ENCODE peak calls at places on chromosomes 4 and X, in ten cellular contexts. C is colonic mucosa, Y is left lung, O is AG10803, X is stomach, H is body of pancreas, S is BJ, I is fibroblast of the aortic adventitia, P is endothelial cell, U is PC-9. J is an unnamed sample.

GRCh38 chr4:126583509-126583908 is 1049.2 kb upstream of the INTU start:
- DNase-seq in X (no peak), I (peak; percentile 11), Y (no peak), P (peak; percentile 47), O (peak; percentile 29), C (no peak), U (no peak), H (no peak), S (no peak), J (peak; percentile 3)

GRCh38 chr4:3470244-3471097 is 7.4 kb downstream of the DOK7 start:
- DNase-seq in S (no peak), U (peak; percentile 47), P (no peak), H (peak; percentile 79), O (no peak), X (peak; percentile 74), I (no peak), C (peak; percentile 69), Y (no peak), J (no peak)

GRCh38 chr4:3364634-3365314 is 72.0 kb downstream of the RGS12 start:
- DNase-seq in H (no peak), S (no peak), U (no peak), Y (no peak), P (no peak), C (no peak), O (no peak), I (no peak), X (no peak), J (no peak)

GRCh38 chrX:20056704-20057103 is 60.0 kb downstream of the MAP7D2 start:
- DNase-seq in H (no peak), S (no peak), U (no peak), O (no peak), X (no peak), Y (no peak), I (no peak), P (no peak), C (no peak), J (no peak)

GRCh38 chr4:77922158-77923094 is 59.8 kb downstream of the MRPL1 start:
- DNase-seq in C (no peak), O (peak; percentile 41), U (no peak), S (no peak), X (no peak), H (no peak), I (peak; percentile 74), P (no peak), Y (no peak), J (peak; percentile 33)

GRCh38 chr4:89416968-89417367 is 109.4 kb upstream of the GPRIN3 start:
- DNase-seq in H (no peak), Y (no peak), S (no peak), P (no peak), O (no peak), C (no peak), X (no peak), I (no peak), U (no peak), J (no peak)

GRCh38 chrX:86014421-86014820 is 32.9 kb downstream of the CHM start:
- DNase-seq in S (no peak), X (no peak), O (no peak), U (no peak), C (peak; percentile 19), H (no peak), I (no peak), Y (no peak), P (no peak), J (no peak)

GRCh38 chr4:110878413-110878812 is 255.5 kb upstream of the PITX2 start:
- DNase-seq in C (no peak), P (no peak), S (no peak), Y (no peak), U (no peak), O (no peak), X (no peak), I (peak; percentile 9), H (no peak), J (no peak)

GRCh38 chrX:152072236-152072635 is 66.1 kb downstream of the MAGEA10 start:
- DNase-seq in X (no peak), P (no peak), C (no peak), H (peak; percentile 65), Y (peak; percentile 29), I (peak; percentile 81), S (peak; percentile 35), U (peak; percentile 94), O (peak; percentile 71), J (peak; percentile 27)

GRCh38 chrX:7190157-7190556 is 42.2 kb upstream of the PUDP start:
- DNase-seq in Y (no peak), X (no peak), S (no peak), O (no peak), H (no peak), C (no peak), P (no peak), I (no peak), U (no peak), J (no peak)

GRCh38 chr4:147823135-147823534 is 91.2 kb downstream of the ARHGAP10 start:
- DNase-seq in P (no peak), H (no peak), X (no peak), I (peak; percentile 37), S (no peak), C (no peak), O (no peak), U (no peak), Y (no peak), J (no peak)

GRCh38 chrX:153864561-153865320 is 21.2 kb downstream of the L1CAM start:
- DNase-seq in I (no peak), H (no peak), O (no peak), P (no peak), C (no peak), S (no peak), U (no peak), Y (no peak), X (no peak), J (no peak)

GRCh38 chrX:136047969-136048368 is 62.7 kb downstream of the SLC9A6 start:
- DNase-seq in Y (no peak), S (no peak), X (no peak), C (no peak), P (no peak), I (peak; percentile 45), O (peak; percentile 60), H (no peak), U (no peak), J (peak; percentile 54)

GRCh38 chr4:62510228-62510627 is 1310.1 kb downstream of the ADGRL3 start:
- DNase-seq in Y (no peak), O (no peak), C (no peak), H (no peak), P (no peak), U (no peak), I (no peak), S (no peak), X (no peak), J (no peak)

GRCh38 chr4:1512738-1513660 is 106.8 kb upstream of the NKX1-1 start:
- DNase-seq in C (peak; percentile 28), P (peak; percentile 74), I (no peak), U (no peak), S (no peak), H (peak; percentile 44), O (peak; percentile 16), Y (no peak), X (peak; percentile 62), J (no peak)

GRCh38 chr4:76830612-76831474 is 67.1 kb downstream of the SOWAHB start:
- DNase-seq in S (peak; percentile 64), C (peak; percentile 91), U (peak; percentile 71), X (peak; percentile 61), O (peak; percentile 88), Y (no peak), H (peak; percentile 83), I (peak; percentile 71), P (peak; percentile 7), J (peak; percentile 70)

GRCh38 chr4:27463816-27464215 is 603.2 kb downstream of the STIM2 start:
- DNase-seq in O (no peak), P (no peak), I (peak; percentile 73), C (no peak), U (no peak), Y (no peak), X (no peak), H (no peak), S (peak; percentile 49), J (no peak)

GRCh38 chr4:43331226-43332078 is 438.9 kb downstream of the GRXCR1 start:
- DNase-seq in Y (no peak), P (no peak), X (no peak), U (no peak), I (peak; percentile 82), C (no peak), H (no peak), S (no peak), O (peak; percentile 39), J (no peak)

GRCh38 chr4:130359537-130359936 is 1263.6 kb downstream of the C4orf33 start:
- DNase-seq in I (peak; percentile 69), S (no peak), Y (no peak), X (no peak), O (peak; percentile 4), C (no peak), H (no peak), P (no peak), U (no peak), J (peak; percentile 37)

DNA sequence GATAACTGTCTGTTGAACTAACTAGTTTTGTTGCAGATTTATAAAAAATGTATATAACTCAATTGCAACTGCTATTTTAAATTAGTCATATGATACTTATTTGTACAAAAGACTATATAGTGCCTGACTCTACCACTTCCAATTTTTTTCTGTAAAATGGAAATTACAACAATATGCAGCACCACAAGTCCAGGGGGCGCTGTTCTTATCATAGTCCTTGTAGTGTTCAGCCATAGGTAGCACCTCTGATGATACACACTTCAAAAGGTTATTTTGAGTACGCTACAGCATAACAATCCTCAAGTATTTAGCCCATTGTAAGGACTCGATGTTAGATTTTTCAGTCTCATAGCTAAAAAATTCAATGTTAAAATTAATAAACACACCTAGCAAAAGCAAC is 174.9 kb downstream of the CORIN start:
- DNase-seq in H (no peak), S (no peak), P (peak; percentile 34), Y (no peak), I (no peak), U (no peak), O (no peak), C (peak; percentile 20), X (no peak), J (no peak)
- TF ChIP-seq CTCF in H (no peak), S (peak; percentile 34), P (peak; percentile 76), Y (no peak), I (peak; percentile 29), U (peak; percentile 59), O (peak; percentile 24), C (no peak), X (no peak), J (peak; percentile 76)

GRCh38 chr4:6709230-6710114 is at the start of gene MRFAP1L1:
- DNase-seq in Y (peak; percentile 96), U (peak; percentile 87), X (peak; percentile 98), C (peak; percentile 98), O (peak; percentile 98), P (peak; percentile 97), S (peak; percentile 80), H (peak; percentile 95), I (peak; percentile 97), J (peak; percentile 95)
- TF ChIP-seq CTCF in Y (no peak), U (no peak), X (peak; percentile 10), C (no peak), O (peak; percentile 25), P (no peak), S (peak; percentile 27), H (no peak), I (peak; percentile 32), J (peak; percentile 14)

GRCh38 chr4:115780268-115780667 is 666.8 kb upstream of the NDST4 start:
- DNase-seq in S (no peak), Y (no peak), H (no peak), P (no peak), X (no peak), U (no peak), O (no peak), C (no peak), I (no peak), J (no peak)
- TF ChIP-seq CTCF in S (no peak), Y (no peak), H (no peak), P (no peak), X (no peak), U (no peak), O (no peak), C (no peak), I (no peak), J (no peak)

GRCh38 chrX:129678176-129678880 is 23.6 kb upstream of the APLN start:
- DNase-seq in S (no peak), H (peak; percentile 67), Y (peak; percentile 44), P (no peak), U (peak; percentile 39), I (no peak), C (peak; percentile 35), X (peak; percentile 55), O (peak; percentile 20), J (no peak)
- TF ChIP-seq CTCF in S (peak; percentile 11), H (peak; percentile 57), Y (no peak), P (no peak), U (peak; percentile 56), I (no peak), C (peak; percentile 22), X (no peak), O (no peak), J (peak; percentile 50)

J was measured in HFFc6.